ENCODE peak calls at places on chromosomes 13 and 19, in four cellular contexts. D, J, R and K are unnamed samples.

GRCh38 chr13:114015111-114015551 is 41.3 kb upstream of the C13orf46 start:
- DNase-seq in J (no peak), D (no peak), R (no peak), K (peak)

GRCh38 chr13:109945206-109945960 is 159.0 kb upstream of the IRS2 start:
- DNase-seq in D (no peak), R (no peak), J (no peak), K (no peak)

GRCh38 chr13:111326621-111326965 is 6.2 kb downstream of the TEX29 start:
- DNase-seq in J (no peak), D (no peak), R (no peak), K (no peak)

GRCh38 chr19:42154471-42155323 is 22.5 kb upstream of the POU2F2 start:
- DNase-seq in J (no peak), D (peak), R (no peak), K (peak)

GRCh38 chr13:59950201-59950730 is 213.5 kb downstream of the DIAPH3 start:
- DNase-seq in J (no peak), D (no peak), R (no peak), K (no peak)

GRCh38 chr13:91375119-91375729 is 23.2 kb upstream of the GPC5 start:
- DNase-seq in D (no peak), J (no peak), R (no peak), K (no peak)

GRCh38 chr19:3670796-3671679 is 29.2 kb downstream of the PIP5K1C start:
- DNase-seq in J (peak), D (no peak), R (no peak), K (no peak)

GRCh38 chr19:35754365-35755139 is 2.3 kb downstream of the HSPB6 start:
- DNase-seq in J (no peak), R (no peak), D (no peak), K (no peak)

GRCh38 chr13:99008577-99008976 is 30.7 kb upstream of the DOCK9 start:
- DNase-seq in R (no peak), D (no peak), J (no peak), K (no peak)

GRCh38 chr13:64688893-64689677 is 2541.1 kb downstream of the PCDH9 start:
- DNase-seq in D (no peak), R (no peak), J (no peak), K (no peak)

GRCh38 chr19:17165715-17166114 is 49.4 kb upstream of the USE1 start:
- DNase-seq in J (no peak), D (no peak), R (no peak), K (no peak)

GRCh38 chr19:3249408-3249807 is 24.9 kb downstream of the CELF5 start:
- DNase-seq in J (no peak), D (no peak), R (no peak), K (no peak)

GRCh38 chr19:38277969-38278680 is 13.8 kb downstream of the SPINT2 start:
- DNase-seq in R (no peak), J (peak), D (no peak), K (no peak)

GRCh38 chr19:48780684-48781391 is 25.5 kb downstream of the FGF21 start:
- DNase-seq in D (no peak), R (peak), J (no peak), K (no peak)

GRCh38 chr19:5711025-5711424 is 8.9 kb downstream of the LONP1 start:
- DNase-seq in D (no peak), J (no peak), R (no peak), K (no peak)

GRCh38 chr13:74153316-74153715 is 19.1 kb upstream of the KLF12 start:
- DNase-seq in R (no peak), D (no peak), J (no peak), K (no peak)

GRCh38 chr19:45011959-45012358 is 10.7 kb downstream of the RELB start:
- DNase-seq in J (no peak), D (no peak), R (no peak), K (no peak)

GRCh38 chr13:106570354-106570822 is 2.5 kb upstream of the ARGLU1 start:
- DNase-seq in R (peak), J (peak), D (no peak), K (no peak)

GRCh38 chr13:85417807-85418206 is 381.4 kb downstream of the SLITRK6 start:
- DNase-seq in R (no peak), J (no peak), D (no peak), K (no peak)

GRCh38 chr13:99984463-99985242 is 3.1 kb downstream of the ZIC2 start:
- DNase-seq in R (no peak), D (no peak), J (no peak), K (peak)

GRCh38 chr13:78193853-78194252 is 275.2 kb upstream of the EDNRB start:
- DNase-seq in D (no peak), R (no peak), J (no peak), K (no peak)

GRCh38 chr19:18304496-18305312 is 18.2 kb downstream of the LSM4 start:
- DNase-seq in J (no peak), R (peak), D (no peak), K (no peak)